ENCODE peak calls at places on chromosomes 6 and 20, in seven cellular contexts. A, R, N, P, Y, B and H are unnamed samples.
A peak's percentile ranks its signal among the peaks of the same experiment; 100 is the strongest.

GRCh38 chr6:157861814-157862213 is 38.8 kb downstream of the SNX9 start:
- DNase-seq in Y (no peak), R (peak; percentile 44), N (no peak), P (no peak), B (no peak), A (no peak), H (no peak)

GRCh38 chr6:75272145-75272840 is 12.3 kb downstream of the TMEM30A start:
- DNase-seq in P (no peak), A (no peak), Y (no peak), B (no peak), R (no peak), N (no peak), H (peak; percentile 24)

GRCh38 chr6:42923656-42924055 is 5.6 kb upstream of the CNPY3 start:
- DNase-seq in R (peak; percentile 49), B (no peak), P (no peak), A (no peak), N (no peak), Y (no peak), H (no peak)

GRCh38 chr20:42836339-42836738 is 353.4 kb downstream of the PTPRT start:
- DNase-seq in N (no peak), R (no peak), P (no peak), Y (no peak), A (no peak), B (no peak), H (peak; percentile 13)

GRCh38 chr20:19628570-19629134 is 129.4 kb upstream of the RIN2 start:
- DNase-seq in R (peak; percentile 46), Y (peak; percentile 81), A (no peak), B (no peak), N (peak; percentile 80), P (peak; percentile 51), H (peak; percentile 71)

GRCh38 chr20:59743767-59744485 is 139.6 kb downstream of the PHACTR3 start:
- DNase-seq in Y (peak; percentile 27), B (no peak), N (no peak), R (no peak), A (no peak), P (no peak), H (no peak)

GRCh38 chr20:23048283-23049200 is 930 bp downstream of the THBD start:
- DNase-seq in P (peak; percentile 60), Y (no peak), B (no peak), R (no peak), N (peak; percentile 57), A (no peak), H (peak; percentile 88)

GRCh38 chr6:24432611-24433010 is 29.9 kb downstream of the MRS2 start:
- DNase-seq in N (no peak), B (no peak), P (no peak), Y (no peak), R (no peak), A (no peak), H (no peak)

GRCh38 chr20:5361176-5361575 is 44.4 kb upstream of the PROKR2 start:
- DNase-seq in A (no peak), P (no peak), R (no peak), Y (no peak), B (no peak), N (no peak), H (no peak)

GRCh38 chr6:140957334-140957733 is 1175.4 kb upstream of the GJE1 start:
- DNase-seq in B (no peak), N (no peak), P (no peak), R (no peak), A (no peak), Y (no peak), H (no peak)

GRCh38 chr6:169407338-169407737 is 153.7 kb upstream of the THBS2 start:
- DNase-seq in A (no peak), B (no peak), P (no peak), R (no peak), N (no peak), Y (no peak), H (no peak)

GRCh38 chr6:52152692-52153091 is 33.5 kb upstream of the IL17A start:
- DNase-seq in N (no peak), P (no peak), A (no peak), B (no peak), R (no peak), Y (no peak), H (no peak)

GRCh38 chr6:89111933-89112332 is 5.9 kb downstream of the SRSF12 start:
- DNase-seq in Y (peak; percentile 10), R (no peak), N (no peak), A (no peak), P (no peak), B (no peak), H (no peak)

GRCh38 chr6:89503641-89504040 is 70.7 kb downstream of the ANKRD6 start:
- DNase-seq in N (no peak), A (no peak), Y (no peak), B (no peak), P (no peak), R (no peak), H (no peak)

GRCh38 chr6:112911949-112912348 is 564.8 kb downstream of the RFPL4B start:
- DNase-seq in N (no peak), A (no peak), R (no peak), P (no peak), B (no peak), Y (no peak), H (no peak)

GRCh38 chr6:116374586-116374985 is 3.8 kb downstream of the DSE start:
- DNase-seq in A (no peak), R (no peak), P (no peak), N (no peak), B (no peak), Y (no peak), H (no peak)

GRCh38 chr6:32088487-32089049 is 20.6 kb downstream of the TNXB start:
- DNase-seq in R (no peak), Y (no peak), B (no peak), P (no peak), N (no peak), A (no peak), H (no peak)

GRCh38 chr20:10078403-10078802 is 43.6 kb downstream of the ANKEF1 start:
- DNase-seq in B (no peak), N (peak; percentile 77), P (no peak), R (no peak), A (no peak), Y (no peak), H (no peak)

GRCh38 chr6:121522771-121523386 is 87.4 kb downstream of the GJA1 start:
- DNase-seq in B (no peak), P (no peak), N (no peak), A (no peak), Y (no peak), R (no peak), H (no peak)

GRCh38 chr6:128492386-128492785 is 28.0 kb downstream of the PTPRK start:
- DNase-seq in P (no peak), A (no peak), Y (no peak), N (peak; percentile 53), B (no peak), R (no peak), H (no peak)

GRCh38 chr6:55853008-55854001 is 22.1 kb downstream of the BMP5 start:
- DNase-seq in Y (no peak), N (no peak), A (no peak), R (no peak), P (no peak), B (no peak), H (no peak)

GRCh38 chr6:18117136-18117535 is 5.3 kb downstream of the NHLRC1 start:
- DNase-seq in Y (no peak), P (no peak), A (no peak), R (no peak), N (no peak), B (no peak), H (no peak)

GRCh38 chr20:63042448-63043071 is 35.8 kb upstream of the BHLHE23 start:
- DNase-seq in A (no peak), R (peak; percentile 18), B (no peak), P (no peak), N (no peak), Y (no peak), H (no peak)

GRCh38 chr20:23918896-23919295 is 39.3 kb upstream of the CST5 start:
- DNase-seq in B (no peak), Y (no peak), A (no peak), N (no peak), P (no peak), R (no peak), H (no peak)

DNA sequence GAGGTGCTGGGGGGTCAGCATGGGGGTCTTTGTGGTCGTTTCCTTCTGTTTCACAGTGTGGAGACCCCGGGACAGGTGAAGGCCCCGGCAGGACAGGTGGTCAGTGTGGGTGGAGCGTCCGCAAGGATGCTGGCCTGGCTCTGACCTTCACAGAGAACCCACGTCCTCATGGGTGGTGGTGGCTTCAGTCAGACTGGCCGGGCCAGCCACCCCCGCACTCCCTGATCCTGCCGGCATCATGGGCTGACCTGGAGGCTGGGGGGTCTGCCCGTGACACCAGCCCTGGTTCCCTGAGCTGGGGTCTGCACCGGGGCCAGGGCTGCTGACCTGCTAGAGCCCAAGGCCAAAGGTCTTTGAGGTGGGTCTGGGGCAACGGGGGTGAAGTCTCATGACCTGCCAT is 41.9 kb downstream of the CDH4 start:
- DNase-seq in N (no peak), A (no peak), B (no peak), R (no peak), Y (no peak), P (no peak), H (no peak)
- H3K36me3 ChIP-seq in N (no peaks in the 10 kb centered on the region), A (no peaks in the 10 kb centered on the region), B (no peaks in the 10 kb centered on the region), R (no peaks in the 10 kb centered on the region), Y (no peaks in the 10 kb centered on the region), P (no peaks in the 10 kb centered on the region), H (no peaks in the 10 kb centered on the region)

GRCh38 chr20:38924718-38925117 is 1.5 kb upstream of the FAM83D start:
- DNase-seq in A (no peak), N (no peak), B (no peak), P (no peak), Y (no peak), R (no peak), H (no peak)
- H3K36me3 ChIP-seq in A (peaks cover 14% of the 10 kb centered on the region), N (no peaks in the 10 kb centered on the region), B (no peaks in the 10 kb centered on the region), P (no peaks in the 10 kb centered on the region), Y (no peaks in the 10 kb centered on the region), R (peaks cover 25% of the 10 kb centered on the region), H (no peaks in the 10 kb centered on the region)

GRCh38 chr20:36519012-36519719 is 22.2 kb upstream of the MYL9 start:
- DNase-seq in A (no peak), P (no peak), R (no peak), N (no peak), B (no peak), Y (no peak), H (no peak)
- H3K36me3 ChIP-seq in A (peaks cover 19% of the 10 kb centered on the region), P (no peaks in the 10 kb centered on the region), R (peaks cover 12% of the 10 kb centered on the region), N (no peaks in the 10 kb centered on the region), B (peaks cover 8% of the 10 kb centered on the region), Y (peaks cover 2% of the 10 kb centered on the region), H (peaks cover 8% of the 10 kb centered on the region)

DNA sequence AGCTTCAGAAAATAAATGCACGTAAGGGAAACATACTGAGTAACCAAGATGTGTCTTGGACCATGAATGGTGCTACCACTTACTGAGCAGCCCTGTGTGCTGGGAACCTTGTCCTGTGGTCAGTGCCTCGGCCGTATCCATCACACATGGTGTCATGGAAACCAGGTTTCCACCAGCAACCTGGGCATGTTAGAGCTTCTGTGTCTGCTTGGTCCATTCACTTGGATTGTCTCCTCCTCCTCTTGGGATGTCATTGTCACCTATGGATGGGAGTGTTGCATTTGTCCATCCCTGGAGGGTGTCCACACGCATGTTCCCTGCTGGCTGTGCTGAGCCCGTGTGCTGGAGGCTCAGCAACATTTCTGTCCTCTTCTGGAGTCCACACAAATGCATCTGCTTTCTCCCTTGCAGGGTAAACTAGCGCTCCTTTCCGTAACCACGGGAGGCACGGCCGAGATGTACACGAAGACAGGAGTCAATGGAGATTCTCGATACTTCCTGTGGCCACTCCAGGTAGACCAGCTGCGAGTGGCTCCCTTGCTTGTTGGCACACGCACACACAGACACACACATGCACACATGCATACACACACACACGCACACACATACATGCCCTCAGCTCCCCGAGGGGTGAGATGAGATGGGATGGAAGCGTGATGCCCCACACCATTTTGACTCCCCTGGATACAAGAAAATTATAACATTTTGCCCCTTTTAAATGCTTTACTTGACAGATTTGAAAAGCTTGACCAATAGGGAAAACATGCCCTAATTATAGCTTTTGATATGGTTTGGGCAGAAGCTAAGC is 17.0 kb downstream of the NQO2 start:
- DNase-seq in P (no peak), R (no peak), B (no peak), N (no peak), A (no peak), Y (no peak), H (no peak)
- H3K36me3 ChIP-seq in P (no peaks in the 10 kb centered on the region), R (peaks cover 87% of the 10 kb centered on the region), B (peaks cover 30% of the 10 kb centered on the region), N (no peaks in the 10 kb centered on the region), A (peaks cover 43% of the 10 kb centered on the region), Y (peaks cover 14% of the 10 kb centered on the region), H (peaks cover 14% of the 10 kb centered on the region)